ENCODE peak calls at places on chromosomes 5 and 9, in nine cellular contexts. A is psoas muscle, S is tibial artery, X is left ventricle myocardium inferior, L is right lobe of liver, Z is heart right ventricle, M is pancreas, U is PC-9, P is heart left ventricle. Q is an unnamed sample. For H3K36me3, the result is how much of the 10 kb centered on the place peaks cover.

GRCh38 chr9:130414081-130414731 is 30.6 kb upstream of the ASS1 start:
- DNase-seq in A (no peak), S (no peak), X (no peak), L (no peak), Z (no peak), M (no peak), U (peak), P (no peak), Q (peak)

GRCh38 chr5:749101-749670 is 35.3 kb downstream of the ZDHHC11B start:
- DNase-seq in A (no peak), S (no peak), X (no peak), L (no peak), Z (no peak), M (no peak), U (no peak), P (no peak), Q (no peak)

GRCh38 chr5:1029270-1029944 is 20.8 kb downstream of the NKD2 start:
- DNase-seq in A (peak), S (no peak), X (peak), L (no peak), Z (no peak), M (no peak), U (no peak), P (no peak), Q (no peak)

GRCh38 chr9:8160787-8161186 is 361.2 kb upstream of the DMAC1 start:
- DNase-seq in A (no peak), S (no peak), X (no peak), L (no peak), Z (no peak), M (no peak), U (no peak), P (no peak), Q (no peak)

GRCh38 chr5:122858451-122858850 is 13.0 kb downstream of the SNX24 start:
- DNase-seq in A (no peak), S (no peak), X (no peak), L (no peak), Z (no peak), M (no peak), U (no peak), P (no peak), Q (no peak)

GRCh38 chr9:91211919-91212318 is 149.8 kb downstream of the AUH start:
- DNase-seq in A (no peak), S (no peak), X (no peak), L (peak), Z (no peak), M (no peak), U (no peak), P (no peak), Q (no peak)

GRCh38 chr5:172870261-172870806 is 36.3 kb downstream of the ERGIC1 start:
- DNase-seq in A (peak), S (peak), X (no peak), L (no peak), Z (no peak), M (no peak), U (peak), P (peak), Q (no peak)

GRCh38 chr9:132031869-132032583 is 47.6 kb downstream of the MED27 start:
- DNase-seq in A (no peak), S (no peak), X (no peak), L (no peak), Z (no peak), M (no peak), U (no peak), P (no peak), Q (no peak)

GRCh38 chr9:127865645-127866464 is 11.4 kb upstream of the ENG start:
- DNase-seq in A (no peak), S (no peak), X (no peak), L (no peak), Z (no peak), M (no peak), U (no peak), P (no peak), Q (no peak)

GRCh38 chr9:97737429-97737828 is 40.3 kb upstream of the XPA start:
- DNase-seq in A (no peak), S (no peak), X (no peak), L (no peak), Z (no peak), M (no peak), U (no peak), P (no peak), Q (no peak)

GRCh38 chr5:107486489-107486888 is 184.2 kb downstream of the EFNA5 start:
- DNase-seq in A (no peak), S (no peak), X (no peak), L (no peak), Z (no peak), M (no peak), U (peak), P (no peak), Q (no peak)

GRCh38 chr9:123507992-123508391 is 152.0 kb downstream of the CRB2 start:
- DNase-seq in A (no peak), S (no peak), X (no peak), L (no peak), Z (no peak), M (no peak), U (no peak), P (no peak), Q (no peak)

GRCh38 chr5:32331927-32332274 is 19.2 kb upstream of the MTMR12 start:
- DNase-seq in A (no peak), S (no peak), X (no peak), L (no peak), Z (no peak), M (no peak), U (peak), P (no peak), Q (no peak)

GRCh38 chr5:36058776-36059175 is 7.9 kb downstream of the UGT3A2 start:
- DNase-seq in A (no peak), S (no peak), X (no peak), L (no peak), Z (no peak), M (no peak), U (no peak), P (no peak), Q (no peak)

GRCh38 chr9:30622551-30622950 is 1761.9 kb upstream of the ACO1 start:
- DNase-seq in A (no peak), S (no peak), X (no peak), L (no peak), Z (no peak), M (no peak), U (no peak), P (no peak), Q (no peak)

GRCh38 chr5:37495668-37496067 is 116.5 kb downstream of the WDR70 start:
- DNase-seq in A (no peak), S (no peak), X (no peak), L (no peak), Z (no peak), M (no peak), U (no peak), P (no peak), Q (no peak)

GRCh38 chr5:56080375-56081052 is 85.8 kb upstream of the IL6ST start:
- DNase-seq in A (no peak), S (no peak), X (no peak), L (no peak), Z (no peak), M (no peak), U (no peak), P (no peak), Q (no peak)

GRCh38 chr5:88671808-88672499 is 211.0 kb downstream of the MEF2C start:
- DNase-seq in A (no peak), S (no peak), X (no peak), L (no peak), Z (no peak), M (no peak), U (no peak), P (no peak), Q (no peak)

GRCh38 chr9:93826209-93826608 is 128.9 kb downstream of the BARX1 start:
- DNase-seq in A (no peak), S (no peak), X (no peak), L (peak), Z (no peak), M (peak), U (no peak), P (no peak), Q (peak)

GRCh38 chr5:160423025-160423554 is 1.4 kb downstream of the PTTG1 start:
- DNase-seq in A (no peak), S (no peak), X (no peak), L (no peak), Z (no peak), M (no peak), U (no peak), P (no peak), Q (no peak)

GRCh38 chr9:122320346-122320995 is 50.4 kb upstream of the PTGS1 start:
- DNase-seq in A (no peak), S (no peak), X (no peak), L (no peak), Z (no peak), M (no peak), U (no peak), P (no peak), Q (no peak)

GRCh38 chr9:3989915-3990314 is 310.0 kb downstream of the GLIS3 start:
- DNase-seq in A (no peak), S (no peak), X (no peak), L (no peak), Z (no peak), M (no peak), U (no peak), P (no peak), Q (no peak)

GRCh38 chr5:54309237-54309636 is 1.1 kb downstream of the ARL15 start:
- DNase-seq in A (no peak), S (no peak), X (no peak), L (no peak), Z (no peak), M (no peak), U (no peak), P (no peak), Q (no peak)

GRCh38 chr5:120017523-120017922 is 388.2 kb downstream of the FAM170A start:
- DNase-seq in A (no peak), S (no peak), X (no peak), L (no peak), Z (no peak), M (no peak), U (no peak), P (no peak), Q (no peak)

GRCh38 chr5:55708732-55709131 is 3.4 kb downstream of the SLC38A9 start:
- DNase-seq in A (no peak), S (no peak), X (no peak), L (no peak), Z (no peak), M (peak), U (no peak), P (no peak), Q (no peak)

GRCh38 chr5:129852747-129853352 is 51.4 kb upstream of the CHSY3 start:
- DNase-seq in A (peak), S (peak), X (peak), L (peak), Z (peak), M (peak), U (no peak), P (peak), Q (peak)

GRCh38 chr9:95091971-95092320 is 225.6 kb downstream of the FANCC start:
- DNase-seq in A (no peak), S (no peak), X (no peak), L (peak), Z (no peak), M (no peak), U (peak), P (peak), Q (no peak)

GRCh38 chr5:140587495-140587894 is 22.9 kb downstream of the SLC35A4 start:
- DNase-seq in A (no peak), S (no peak), X (no peak), L (no peak), Z (no peak), M (no peak), U (no peak), P (no peak), Q (no peak)

GRCh38 chr9:134040831-134041648 is 15.8 kb downstream of the BRD3OS start:
- DNase-seq in A (no peak), S (no peak), X (no peak), L (no peak), Z (no peak), M (no peak), U (no peak), P (peak), Q (peak)
- H3K36me3 ChIP-seq in A (under half), S (half or more), X (half or more), L (under half), Z (half or more), M (under half), U (under half), P (under half), Q (under half)

DNA sequence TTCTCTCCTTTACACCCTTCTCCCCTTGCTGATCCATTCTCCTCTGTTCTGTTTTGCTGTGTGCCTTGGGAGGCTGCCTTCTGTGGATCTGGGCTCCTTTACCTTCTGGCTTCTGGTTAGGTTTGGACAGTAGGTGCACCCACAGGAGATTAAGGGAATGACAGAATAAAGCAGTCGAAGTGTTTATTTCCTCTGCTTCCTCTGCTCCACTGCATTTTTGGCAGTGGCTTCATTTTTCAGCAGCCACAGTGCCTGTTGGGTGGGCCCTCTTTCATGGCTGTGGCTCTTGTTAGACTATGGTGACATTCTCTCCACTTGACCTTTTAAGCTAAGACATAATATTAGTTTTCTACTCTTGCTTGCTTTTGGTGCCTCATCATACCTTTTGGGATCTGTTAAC is 144.1 kb downstream of the CCDC171 start:
- DNase-seq in A (no peak), S (no peak), X (no peak), L (no peak), Z (no peak), M (no peak), U (no peak), P (no peak), Q (no peak)
- TF ChIP-seq CTCF in A (no peak), S (no peak), X (no peak), L (no peak), Z (no peak), M (no peak), U (no peak), P (no peak), Q (no peak)

DNA sequence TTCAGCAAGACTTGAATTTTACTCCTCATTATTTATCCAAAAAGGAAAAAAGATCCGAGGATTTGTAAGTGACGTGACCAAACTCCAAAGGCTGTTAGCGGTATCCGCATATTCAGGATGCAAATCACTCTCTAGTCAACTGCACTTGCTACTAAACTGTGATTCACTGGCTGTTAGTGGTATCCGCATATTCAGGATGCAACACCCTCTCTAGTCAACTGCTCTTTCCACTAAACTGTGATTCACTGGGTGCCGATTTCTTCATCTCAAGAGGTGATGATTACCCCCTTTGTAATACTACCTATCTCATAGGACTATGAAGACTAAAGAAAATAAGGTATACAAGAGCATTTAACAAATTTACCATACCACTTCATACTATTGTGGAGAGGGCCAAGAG is 5.7 kb downstream of the MAPKAP1 start:
- DNase-seq in A (no peak), S (no peak), X (no peak), L (no peak), Z (no peak), M (no peak), U (no peak), P (no peak), Q (no peak)
- H3K4me3 ChIP-seq in A (no peak), S (no peak), X (no peak), L (no peak), Z (no peak), M (no peak), U (no peak), P (no peak), Q (no peak)

GRCh38 chr9:85949591-85950335 is 8.8 kb downstream of the NAA35 start:
- DNase-seq in A (no peak), S (no peak), X (no peak), L (no peak), Z (no peak), M (no peak), U (no peak), P (no peak), Q (no peak)
- H3K36me3 ChIP-seq in A (under half), S (under half), X (under half), L (under half), Z (half or more), M (under half), U (under half), P (under half), Q (under half)